ENCODE peak calls at places on chromosomes 13 and 19, in ten cellular contexts. O is kidney tubule cell; L is activated CD8-positive, alpha-beta T cell treated with anti-CD3 and anti-CD28 coated beads for 36 hours; T is NCI-H69; P is cardiac fibroblast; G is stimulated activated naive CD4-positive, alpha-beta T cell treated with Interleukin-2 at 50 U/mL for 16 hours; W is C1 segment of cervical spinal cord; U is NCI-H2107; X is AG09309; K is neural crest cell. E is an unnamed sample.

GRCh38 chr19:18496167-18496979 is 25.5 kb downstream of the ELL start:
- DNase-seq in O (peak), L (peak), T (peak), P (peak), G (peak), W (no peak), U (no peak), X (no peak), K (no peak), E (no peak)

GRCh38 chr13:46173656-46174055 is 8.3 kb downstream of the LCP1 start:
- DNase-seq in O (no peak), L (peak), T (no peak), P (no peak), G (peak), W (no peak), U (no peak), X (no peak), K (no peak), E (no peak)

GRCh38 chr19:5995606-5996005 is 17.7 kb upstream of the RANBP3 start:
- DNase-seq in O (no peak), L (no peak), T (no peak), P (no peak), G (no peak), W (no peak), U (no peak), X (no peak), K (no peak), E (no peak)

GRCh38 chr19:35346193-35347052 is 1.3 kb upstream of the FFAR1 start:
- DNase-seq in O (no peak), L (peak), T (no peak), P (no peak), G (peak), W (no peak), U (no peak), X (no peak), K (no peak), E (no peak)

GRCh38 chr13:33369073-33369472 is 83.5 kb upstream of the STARD13 start:
- DNase-seq in O (no peak), L (no peak), T (no peak), P (no peak), G (no peak), W (no peak), U (no peak), X (no peak), K (no peak), E (no peak)

GRCh38 chr13:49097374-49097773 is 121.7 kb downstream of the FNDC3A start:
- DNase-seq in O (peak), L (no peak), T (peak), P (peak), G (no peak), W (no peak), U (no peak), X (peak), K (no peak), E (no peak)

GRCh38 chr19:30160996-30161655 is 211.1 kb upstream of the ZNF536 start:
- DNase-seq in O (no peak), L (no peak), T (no peak), P (no peak), G (no peak), W (no peak), U (no peak), X (no peak), K (no peak), E (no peak)

GRCh38 chr19:47110521-47111080 is 3.0 kb downstream of the ZC3H4 start:
- DNase-seq in O (peak), L (peak), T (peak), P (no peak), G (peak), W (peak), U (no peak), X (no peak), K (no peak), E (no peak)

GRCh38 chr19:44624840-44625354 is 11.5 kb downstream of the IGSF23 start:
- DNase-seq in O (peak), L (no peak), T (no peak), P (no peak), G (no peak), W (no peak), U (no peak), X (no peak), K (no peak), E (no peak)

GRCh38 chr13:102772042-102772425 is 1.6 kb downstream of the TEX30 start:
- DNase-seq in O (no peak), L (no peak), T (no peak), P (no peak), G (no peak), W (no peak), U (no peak), X (no peak), K (no peak), E (no peak)